ENCODE peak calls at places on chromosomes 13 and 19, in nine cellular contexts. D is H54, A is right lobe of liver, G is IMR-90, T is adrenal gland, N is GM12892, W is prostate gland, I is NB4, C is HCT116. M is an unnamed sample.

GRCh38 chr19:6693681-6694080 is 23.7 kb upstream of the TNFSF14 start:
- DNase-seq in W (no peak), T (no peak), I (peak), D (no peak), C (no peak), G (no peak), A (no peak), N (no peak), M (peak)

GRCh38 chr19:18421371-18421959 is 2.3 kb downstream of the SSBP4 start:
- DNase-seq in T (peak), N (no peak), C (no peak), D (no peak), G (no peak), W (no peak), I (no peak), A (no peak), M (no peak)

GRCh38 chr13:79392882-79393563 is 13.0 kb downstream of the RBM26 start:
- DNase-seq in A (no peak), W (no peak), G (peak), D (no peak), I (peak), T (no peak), N (no peak), C (no peak), M (no peak)

GRCh38 chr19:49832556-49832955 is 14.5 kb downstream of the MED25 start:
- DNase-seq in I (peak), W (no peak), C (no peak), G (no peak), N (no peak), D (no peak), T (no peak), A (no peak), M (no peak)

GRCh38 chr13:46655727-46656180 is 102.8 kb downstream of the LRCH1 start:
- DNase-seq in A (no peak), C (no peak), N (no peak), D (no peak), T (no peak), W (peak), G (no peak), I (no peak), M (no peak)

GRCh38 chr13:66216723-66217122 is 1013.4 kb downstream of the PCDH9 start:
- DNase-seq in W (no peak), N (no peak), C (no peak), I (peak), D (no peak), T (no peak), G (no peak), A (no peak), M (no peak)

GRCh38 chr19:5851302-5851701 is at the start of gene FUT3:
- DNase-seq in T (no peak), N (no peak), I (no peak), A (no peak), W (no peak), C (no peak), G (no peak), D (no peak), M (no peak)

GRCh38 chr13:23630349-23631093 is 60.3 kb downstream of the TNFRSF19 start:
- DNase-seq in N (no peak), W (no peak), I (no peak), G (no peak), D (no peak), A (no peak), T (no peak), C (no peak), M (no peak)

GRCh38 chr19:56748443-56748842 is 76.9 kb upstream of the ZNF835 start:
- DNase-seq in W (no peak), N (no peak), I (peak), D (peak), A (no peak), T (peak), C (no peak), G (no peak), M (no peak)

GRCh38 chr13:101996906-101997408 is 404.9 kb downstream of the FGF14 start:
- DNase-seq in C (no peak), D (no peak), I (no peak), T (no peak), W (no peak), A (no peak), N (no peak), G (no peak), M (no peak)

GRCh38 chr19:47023448-47023794 is 3.8 kb downstream of the NPAS1 start:
- DNase-seq in C (no peak), T (no peak), A (no peak), G (no peak), W (no peak), I (no peak), D (no peak), N (no peak), M (no peak)

GRCh38 chr19:4338441-4339350 is at the start of gene STAP2:
- DNase-seq in D (no peak), G (no peak), I (no peak), W (peak), N (no peak), T (no peak), C (no peak), A (peak), M (no peak)

GRCh38 chr19:46426506-46427162 is 2.1 kb downstream of the PNMA8C start:
- DNase-seq in C (no peak), D (no peak), W (peak), I (no peak), A (peak), T (peak), N (no peak), G (peak), M (peak)

GRCh38 chr19:56189785-56190184 is 7.8 kb downstream of the ZSCAN5B start:
- DNase-seq in T (no peak), A (no peak), W (no peak), C (no peak), D (no peak), N (no peak), I (no peak), G (no peak), M (no peak)

GRCh38 chr13:28654276-28654675 is 4.7 kb upstream of the POMP start:
- DNase-seq in I (no peak), G (peak), T (no peak), W (no peak), D (no peak), N (no peak), A (no peak), C (no peak), M (no peak)

GRCh38 chr13:111399334-111399733 is 78.9 kb downstream of the TEX29 start:
- DNase-seq in N (no peak), W (no peak), D (no peak), T (no peak), I (no peak), A (peak), C (no peak), G (no peak), M (peak)

GRCh38 chr13:30618186-30618937 is 642 bp downstream of the USPL1 start:
- DNase-seq in N (no peak), W (peak), D (no peak), A (peak), C (no peak), T (no peak), I (peak), G (no peak), M (peak)

GRCh38 chr13:44283598-44283997 is 90.0 kb upstream of the SERP2 start:
- DNase-seq in D (no peak), I (no peak), C (no peak), W (no peak), A (no peak), T (no peak), N (no peak), G (no peak), M (no peak)

GRCh38 chr19:55447421-55448174 is 4.5 kb upstream of the SHISA7 start:
- DNase-seq in I (peak), G (peak), N (no peak), W (peak), T (peak), C (no peak), D (peak), A (no peak), M (no peak)

GRCh38 chr13:75913925-75914324 is 277.8 kb downstream of the LMO7 start:
- DNase-seq in I (no peak), A (no peak), G (no peak), D (no peak), T (no peak), W (no peak), N (no peak), C (no peak), M (no peak)

GRCh38 chr19:45294291-45295029 is 28.2 kb downstream of the CKM start:
- DNase-seq in A (peak), D (no peak), T (peak), W (peak), N (no peak), G (no peak), C (no peak), I (no peak), M (no peak)

GRCh38 chr19:38691938-38692457 is 44.5 kb downstream of the ACTN4 start:
- DNase-seq in W (no peak), C (peak), A (no peak), D (peak), T (peak), I (no peak), N (no peak), G (peak), M (no peak)

GRCh38 chr13:97226788-97227627 is 4.9 kb downstream of the MBNL2 start:
- DNase-seq in C (no peak), A (no peak), N (no peak), I (peak), W (no peak), D (no peak), T (peak), G (no peak), M (no peak)

GRCh38 chr19:10018219-10018618 is 4.9 kb downstream of the RDH8 start:
- DNase-seq in N (no peak), A (no peak), G (peak), I (no peak), W (no peak), T (no peak), C (no peak), D (no peak), M (no peak)

GRCh38 chr13:73607489-73608156 is 526.6 kb downstream of the KLF12 start:
- DNase-seq in C (no peak), A (no peak), T (no peak), D (no peak), I (no peak), W (no peak), N (no peak), G (peak), M (no peak)

GRCh38 chr19:11142528-11143171 is 12.9 kb downstream of the SPC24 start:
- DNase-seq in N (no peak), G (peak), C (peak), T (peak), I (no peak), A (peak), W (peak), D (peak), M (peak)

GRCh38 chr13:51814825-51815650 is 11.1 kb upstream of the DHRS12 start:
- DNase-seq in C (peak), I (peak), D (peak), A (peak), T (peak), G (peak), N (peak), W (peak), M (no peak)

GRCh38 chr13:93561553-93561952 is 334.9 kb downstream of the GPC6 start:
- DNase-seq in W (no peak), N (no peak), A (no peak), T (no peak), C (no peak), I (no peak), D (no peak), G (no peak), M (no peak)

GRCh38 chr19:3184847-3185481 is 766 bp upstream of the NCLN start:
- DNase-seq in A (peak), D (peak), T (peak), I (no peak), G (no peak), W (peak), N (no peak), C (no peak), M (peak)

GRCh38 chr13:98129059-98129741 is 13.7 kb upstream of the FARP1 start:
- DNase-seq in W (no peak), C (no peak), A (no peak), T (no peak), G (peak), I (no peak), N (no peak), D (no peak), M (no peak)

GRCh38 chr13:23378009-23378632 is 55.4 kb downstream of the SACS start:
- DNase-seq in C (no peak), A (no peak), T (no peak), G (peak), I (peak), W (no peak), D (peak), N (peak), M (no peak)

GRCh38 chr19:18479964-18480723 is 41.7 kb downstream of the ELL start:
- DNase-seq in W (no peak), I (no peak), G (peak), A (no peak), D (no peak), N (no peak), T (peak), C (no peak), M (peak)

GRCh38 chr13:34156841-34157365 is 339.0 kb downstream of the RFC3 start:
- DNase-seq in T (peak), D (peak), A (no peak), G (peak), N (peak), C (peak), W (peak), I (peak), M (peak)

GRCh38 chr13:91401916-91402315 is 3.5 kb downstream of the GPC5 start:
- DNase-seq in D (no peak), G (no peak), W (no peak), A (no peak), N (no peak), T (no peak), C (no peak), I (peak), M (no peak)

GRCh38 chr19:41174297-41174928 is 18.6 kb upstream of the CYP2S1 start:
- DNase-seq in W (no peak), G (no peak), D (no peak), I (no peak), A (no peak), C (no peak), T (peak), N (no peak), M (no peak)

GRCh38 chr13:112457485-112457884 is 81.3 kb downstream of the SPACA7 start:
- DNase-seq in T (no peak), A (no peak), W (no peak), N (no peak), C (no peak), D (no peak), G (no peak), I (no peak), M (no peak)

GRCh38 chr19:46975918-46976782 is 43.5 kb upstream of the NPAS1 start:
- DNase-seq in N (no peak), C (peak), I (no peak), T (peak), A (peak), W (peak), G (peak), D (peak), M (peak)

GRCh38 chr19:18000480-18000980 is 7.4 kb upstream of the ARRDC2 start:
- DNase-seq in W (no peak), I (no peak), T (no peak), C (no peak), N (no peak), D (no peak), G (no peak), A (no peak), M (no peak)

GRCh38 chr13:19984430-19985218 is 26.1 kb downstream of the ZMYM2 start:
- DNase-seq in I (peak), D (peak), C (peak), T (no peak), G (peak), W (no peak), N (no peak), A (no peak), M (no peak)

DNA sequence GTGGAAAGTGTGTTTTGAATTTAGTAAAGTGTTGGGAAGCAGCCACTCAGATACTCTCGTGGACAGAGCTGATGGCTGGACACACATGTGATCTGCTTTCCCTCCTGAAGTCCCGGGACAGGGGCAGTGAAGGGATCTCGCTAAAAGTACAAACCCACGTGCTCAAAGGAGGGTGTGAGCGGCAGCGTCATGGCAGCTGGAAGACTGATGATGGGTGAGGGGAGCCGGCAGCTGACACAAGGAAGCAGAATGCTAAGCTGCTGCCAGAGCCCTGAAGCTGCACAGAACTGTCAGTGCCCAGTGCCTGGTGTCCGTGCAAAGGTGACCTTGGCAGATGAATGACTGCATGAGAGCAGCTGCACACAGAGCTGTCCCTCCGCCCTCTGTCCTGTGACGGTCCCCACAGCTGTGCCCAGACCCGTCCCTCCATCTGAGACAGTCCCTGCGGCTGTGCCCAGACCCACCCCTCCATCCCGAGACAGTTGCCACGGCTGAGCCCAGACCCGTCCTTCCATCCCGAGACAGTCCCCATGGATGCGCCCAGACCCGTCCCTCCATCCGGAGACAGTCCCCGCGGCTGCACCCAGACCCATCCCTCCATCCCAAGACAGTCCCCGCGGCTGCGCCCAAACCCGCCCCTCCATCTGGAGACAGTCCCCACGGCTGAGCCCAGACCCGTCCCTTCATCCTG is 29.6 kb upstream of the TMEM255B start:
- DNase-seq in I (no peak), D (no peak), W (no peak), T (peak), G (no peak), N (no peak), C (no peak), A (no peak), M (peak)
- TF ChIP-seq POLR2A in I (no peak), D (no peak), W (no peak), T (no peak), G (no peak), N (no peak), C (no peak), A (no peak), M (no peak)

DNA sequence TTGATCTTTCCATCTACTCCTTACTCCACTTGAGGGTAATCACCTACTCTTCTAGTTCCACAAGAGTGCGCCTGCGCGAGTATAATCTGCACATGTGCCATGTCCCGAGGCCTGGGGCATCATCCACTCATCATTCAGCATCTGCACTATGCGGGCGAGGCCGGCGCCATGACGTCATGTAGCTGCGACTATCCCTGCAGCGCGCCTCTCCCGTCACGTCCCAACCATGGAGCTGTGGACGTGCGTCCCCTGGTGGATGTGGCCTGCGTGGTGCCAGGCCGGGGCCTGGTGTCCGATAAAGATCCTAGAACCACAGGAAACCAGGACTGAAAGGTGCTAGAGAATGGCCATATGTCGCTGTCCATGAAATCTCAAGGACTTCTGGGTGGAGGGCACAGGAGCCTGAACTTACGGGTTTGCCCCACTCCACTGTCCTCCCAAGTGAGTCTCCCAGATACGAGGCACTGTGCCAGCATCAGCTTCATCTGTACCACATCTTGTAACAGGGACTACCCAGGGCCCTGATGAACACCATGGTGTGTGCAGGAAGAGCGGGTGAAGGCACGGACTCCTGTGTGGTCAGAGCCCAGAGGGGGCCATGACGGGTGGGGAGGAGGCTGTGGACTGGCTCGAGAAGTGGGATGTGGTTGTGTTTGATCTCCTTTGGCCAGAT is 2.7 kb upstream of the KLK2 start:
- DNase-seq in G (peak), I (no peak), A (no peak), T (no peak), N (no peak), D (no peak), C (no peak), W (no peak), M (no peak)
- TF ChIP-seq POLR2A in G (no peak), I (no peak), A (no peak), T (no peak), N (no peak), D (no peak), C (no peak), W (no peak), M (no peak)

DNA sequence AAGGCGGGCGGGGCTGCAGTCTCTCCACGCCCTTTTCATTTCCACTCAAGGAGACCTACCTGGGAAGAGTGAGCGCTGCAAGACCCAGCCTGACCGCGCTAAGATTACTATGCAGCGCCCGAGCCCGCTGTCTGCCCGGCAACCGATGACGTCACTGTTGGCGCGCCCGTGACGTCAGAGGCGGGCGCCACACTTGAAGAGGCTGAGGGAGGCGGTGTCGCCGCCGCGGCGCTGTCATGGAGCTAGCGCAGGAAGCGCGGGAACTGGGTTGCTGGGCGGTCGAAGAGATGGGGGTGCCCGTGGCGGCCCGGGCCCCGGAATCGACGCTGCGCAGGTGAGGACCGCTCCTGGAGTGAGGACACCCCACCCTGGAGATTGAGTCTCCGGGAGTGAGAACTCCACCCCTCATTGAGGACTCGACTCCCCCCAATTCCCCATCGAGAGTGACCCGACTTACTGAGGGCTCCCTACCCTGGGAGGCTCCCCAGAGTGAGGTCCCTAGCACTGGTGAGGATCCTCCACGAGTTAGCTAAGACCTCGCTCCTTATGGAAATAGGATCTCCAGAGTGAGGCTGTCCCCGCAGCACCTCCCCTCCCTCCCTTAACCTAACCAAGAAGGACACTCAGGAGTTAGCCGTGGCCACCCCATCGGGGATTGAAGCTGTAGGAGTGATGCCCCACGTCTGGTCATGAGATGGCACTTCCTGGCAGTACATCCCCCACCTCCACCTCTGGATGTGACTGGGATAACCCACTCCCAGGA is at the start of gene HAUS5:
- DNase-seq in C (peak), G (peak), N (peak), W (peak), I (peak), A (peak), T (peak), D (peak), M (peak)
- TF ChIP-seq POLR2A in C (no peak), G (no peak), N (peak), W (peak), I (peak), A (no peak), T (peak), D (peak), M (no peak)

GRCh38 chr13:39035799-39036198 is 2.1 kb downstream of the PROSER1 start:
- DNase-seq in A (no peak), N (no peak), W (no peak), C (no peak), D (no peak), I (no peak), T (no peak), G (no peak), M (no peak)

GRCh38 chr13:39035204-39035603 is 2.7 kb downstream of the PROSER1 start:
- DNase-seq in A (no peak), W (no peak), T (no peak), N (no peak), I (peak), D (no peak), C (no peak), G (no peak), M (no peak)

GRCh38 chr13:39037880-39038568 is at the start of the genes NHLRC3 and PROSER1:
- DNase-seq in W (peak), C (peak), A (peak), D (peak), T (peak), N (peak), I (peak), G (peak), M (peak)

GRCh38 chr13:39037410-39037879 is 444 bp downstream of the PROSER1 start:
- DNase-seq in T (peak), A (no peak), W (no peak), G (no peak), I (no peak), D (peak), C (no peak), N (no peak), M (no peak)

GRCh38 chr13:39036212-39036611 is 1.7 kb downstream of the PROSER1 start:
- DNase-seq in D (no peak), N (no peak), I (peak), C (no peak), A (no peak), G (peak), W (no peak), T (no peak), M (no peak)
- TF ChIP-seq POLR2A in D (no peak), N (no peak), I (no peak), C (no peak), A (no peak), G (no peak), W (no peak), T (no peak), M (no peak)

M was measured in spleen.